ENCODE peak calls at places on chromosomes 5 and 9, in five cellular contexts. One of them, this sample, is unnamed.

GRCh38 chr9:93041108-93041802 is 17.2 kb upstream of the SUSD3 start:
- DNase-seq in spleen: no peak
- DNase-seq in RWPE1: peak
- DNase-seq in body of pancreas: no peak
- DNase-seq in LNCaP clone FGC: no peak
- DNase-seq in this sample: no peak

GRCh38 chr5:80453372-80453771 is 34.5 kb upstream of the FAM151B start:
- DNase-seq in RWPE1: no peak
- DNase-seq in LNCaP clone FGC: no peak
- DNase-seq in spleen: no peak
- DNase-seq in body of pancreas: no peak
- DNase-seq in this sample: no peak

GRCh38 chr9:134172198-134173126 is 8.1 kb upstream of the RNU6ATAC start:
- DNase-seq in LNCaP clone FGC: no peak
- DNase-seq in spleen: peak
- DNase-seq in body of pancreas: no peak
- DNase-seq in RWPE1: no peak
- DNase-seq in this sample: no peak

GRCh38 chr5:43039468-43040286 is 442 bp downstream of the ANXA2R start:
- DNase-seq in LNCaP clone FGC: no peak
- DNase-seq in RWPE1: no peak
- DNase-seq in spleen: peak
- DNase-seq in body of pancreas: peak
- DNase-seq in this sample: no peak

GRCh38 chr9:130437011-130437784 is 7.6 kb upstream of the ASS1 start:
- DNase-seq in body of pancreas: no peak
- DNase-seq in RWPE1: no peak
- DNase-seq in LNCaP clone FGC: no peak
- DNase-seq in spleen: no peak
- DNase-seq in this sample: no peak

GRCh38 chr5:16179511-16179935 is at the start of gene MARCHF11:
- DNase-seq in body of pancreas: peak
- DNase-seq in RWPE1: no peak
- DNase-seq in spleen: no peak
- DNase-seq in LNCaP clone FGC: no peak
- DNase-seq in this sample: no peak

GRCh38 chr9:112841261-112841660 is 49.4 kb downstream of the SLC46A2 start:
- DNase-seq in spleen: no peak
- DNase-seq in body of pancreas: no peak
- DNase-seq in LNCaP clone FGC: no peak
- DNase-seq in RWPE1: no peak
- DNase-seq in this sample: no peak

GRCh38 chr5:100615362-100615761 is 80.2 kb downstream of the FAM174A start:
- DNase-seq in RWPE1: no peak
- DNase-seq in spleen: no peak
- DNase-seq in LNCaP clone FGC: no peak
- DNase-seq in body of pancreas: no peak
- DNase-seq in this sample: no peak

GRCh38 chr5:77483662-77484061 is 8.5 kb downstream of the WDR41 start:
- DNase-seq in RWPE1: no peak
- DNase-seq in body of pancreas: no peak
- DNase-seq in spleen: no peak
- DNase-seq in LNCaP clone FGC: no peak
- DNase-seq in this sample: no peak

GRCh38 chr5:80036621-80037020 is 1.5 kb downstream of the THBS4 start:
- DNase-seq in spleen: no peak
- DNase-seq in body of pancreas: no peak
- DNase-seq in LNCaP clone FGC: no peak
- DNase-seq in RWPE1: no peak
- DNase-seq in this sample: no peak

GRCh38 chr9:118882674-118883073 is 486.6 kb downstream of the BRINP1 start:
- DNase-seq in body of pancreas: no peak
- DNase-seq in spleen: no peak
- DNase-seq in RWPE1: no peak
- DNase-seq in LNCaP clone FGC: no peak
- DNase-seq in this sample: no peak

GRCh38 chr9:80504525-80505235 is 932.9 kb downstream of the TLE4 start:
- DNase-seq in body of pancreas: no peak
- DNase-seq in spleen: no peak
- DNase-seq in RWPE1: no peak
- DNase-seq in LNCaP clone FGC: no peak
- DNase-seq in this sample: no peak

GRCh38 chr9:86413966-86414880 is 60.0 kb upstream of the TUT7 start:
- DNase-seq in RWPE1: peak
- DNase-seq in spleen: no peak
- DNase-seq in body of pancreas: no peak
- DNase-seq in LNCaP clone FGC: no peak
- DNase-seq in this sample: peak

GRCh38 chr5:9411142-9411541 is 134.7 kb downstream of the SEMA5A start:
- DNase-seq in body of pancreas: no peak
- DNase-seq in spleen: no peak
- DNase-seq in RWPE1: no peak
- DNase-seq in LNCaP clone FGC: no peak
- DNase-seq in this sample: no peak

GRCh38 chr5:160774006-160774405 is 78.0 kb downstream of the ATP10B start:
- DNase-seq in spleen: no peak
- DNase-seq in LNCaP clone FGC: no peak
- DNase-seq in RWPE1: no peak
- DNase-seq in body of pancreas: no peak
- DNase-seq in this sample: no peak

GRCh38 chr5:166962470-166962869 is 1329.0 kb upstream of the WWC1 start:
- DNase-seq in RWPE1: no peak
- DNase-seq in body of pancreas: no peak
- DNase-seq in spleen: no peak
- DNase-seq in LNCaP clone FGC: no peak
- DNase-seq in this sample: no peak

GRCh38 chr5:117424559-117424958 is 849.9 kb upstream of the SEMA6A start:
- DNase-seq in spleen: no peak
- DNase-seq in LNCaP clone FGC: no peak
- DNase-seq in body of pancreas: no peak
- DNase-seq in RWPE1: no peak
- DNase-seq in this sample: no peak

GRCh38 chr5:43636076-43636475 is 33.1 kb downstream of the NNT start:
- DNase-seq in spleen: no peak
- DNase-seq in RWPE1: no peak
- DNase-seq in body of pancreas: no peak
- DNase-seq in LNCaP clone FGC: no peak
- DNase-seq in this sample: no peak

GRCh38 chr5:56801256-56801655 is 14.1 kb upstream of the MAP3K1 start:
- DNase-seq in body of pancreas: no peak
- DNase-seq in LNCaP clone FGC: no peak
- DNase-seq in spleen: no peak
- DNase-seq in RWPE1: no peak
- DNase-seq in this sample: no peak

GRCh38 chr5:149392718-149393117 is 13.6 kb upstream of the IL17B start:
- DNase-seq in RWPE1: peak
- DNase-seq in LNCaP clone FGC: no peak
- DNase-seq in spleen: no peak
- DNase-seq in body of pancreas: no peak
- DNase-seq in this sample: no peak

GRCh38 chr5:96236831-96237230 is 196.2 kb downstream of the PCSK1 start:
- DNase-seq in LNCaP clone FGC: no peak
- DNase-seq in RWPE1: no peak
- DNase-seq in body of pancreas: no peak
- DNase-seq in spleen: no peak
- DNase-seq in this sample: no peak

GRCh38 chr9:98933185-98933584 is 10.5 kb upstream of the COL15A1 start:
- DNase-seq in body of pancreas: no peak
- DNase-seq in RWPE1: no peak
- DNase-seq in LNCaP clone FGC: no peak
- DNase-seq in spleen: no peak
- DNase-seq in this sample: no peak

GRCh38 chr5:159833088-159833487 is 83.2 kb upstream of the ADRA1B start:
- DNase-seq in body of pancreas: no peak
- DNase-seq in RWPE1: no peak
- DNase-seq in LNCaP clone FGC: no peak
- DNase-seq in spleen: no peak
- DNase-seq in this sample: no peak

GRCh38 chr5:35859101-35859661 is 2.5 kb downstream of the IL7R start:
- DNase-seq in LNCaP clone FGC: no peak
- DNase-seq in spleen: no peak
- DNase-seq in RWPE1: no peak
- DNase-seq in body of pancreas: no peak
- DNase-seq in this sample: no peak

GRCh38 chr9:87910821-87911220 is 6.9 kb upstream of the SPATA31C1 start:
- DNase-seq in body of pancreas: no peak
- DNase-seq in spleen: no peak
- DNase-seq in RWPE1: no peak
- DNase-seq in LNCaP clone FGC: no peak
- DNase-seq in this sample: no peak

GRCh38 chr5:164230341-164230740 is 724.9 kb downstream of the MAT2B start:
- DNase-seq in RWPE1: no peak
- DNase-seq in body of pancreas: no peak
- DNase-seq in spleen: no peak
- DNase-seq in LNCaP clone FGC: no peak
- DNase-seq in this sample: no peak

GRCh38 chr5:138458856-138459255 is 6.4 kb upstream of the EGR1 start:
- DNase-seq in spleen: no peak
- DNase-seq in body of pancreas: no peak
- DNase-seq in LNCaP clone FGC: no peak
- DNase-seq in RWPE1: no peak
- DNase-seq in this sample: no peak

GRCh38 chr9:134378901-134379338 is 52.7 kb downstream of the RXRA start:
- DNase-seq in body of pancreas: peak
- DNase-seq in spleen: no peak
- DNase-seq in LNCaP clone FGC: peak
- DNase-seq in RWPE1: peak
- DNase-seq in this sample: no peak

GRCh38 chr9:122360891-122361290 is 9.9 kb upstream of the PTGS1 start:
- DNase-seq in spleen: peak
- DNase-seq in body of pancreas: no peak
- DNase-seq in LNCaP clone FGC: no peak
- DNase-seq in RWPE1: no peak
- DNase-seq in this sample: no peak

GRCh38 chr5:173020154-173020581 is 36.0 kb upstream of the CREBRF start:
- DNase-seq in LNCaP clone FGC: no peak
- DNase-seq in body of pancreas: no peak
- DNase-seq in RWPE1: no peak
- DNase-seq in spleen: no peak
- DNase-seq in this sample: no peak

GRCh38 chr5:113212244-113212920 is 222.4 kb downstream of the TSSK1B start:
- DNase-seq in spleen: no peak
- DNase-seq in RWPE1: no peak
- DNase-seq in LNCaP clone FGC: no peak
- DNase-seq in body of pancreas: peak
- DNase-seq in this sample: no peak

GRCh38 chr9:91855196-91855595 is 94.8 kb downstream of the ROR2 start:
- DNase-seq in spleen: peak
- DNase-seq in RWPE1: no peak
- DNase-seq in LNCaP clone FGC: no peak
- DNase-seq in body of pancreas: no peak
- DNase-seq in this sample: no peak

GRCh38 chr5:157530226-157530972 is 45.2 kb downstream of the ADAM19 start:
- DNase-seq in body of pancreas: no peak
- DNase-seq in RWPE1: no peak
- DNase-seq in spleen: no peak
- DNase-seq in LNCaP clone FGC: no peak
- DNase-seq in this sample: no peak

GRCh38 chr9:76512826-76513225 is 53.8 kb downstream of the GCNT1 start:
- DNase-seq in LNCaP clone FGC: no peak
- DNase-seq in RWPE1: no peak
- DNase-seq in body of pancreas: no peak
- DNase-seq in spleen: no peak
- DNase-seq in this sample: no peak

GRCh38 chr5:120869831-120870230 is 405.7 kb downstream of the PRR16 start:
- DNase-seq in LNCaP clone FGC: no peak
- DNase-seq in body of pancreas: no peak
- DNase-seq in RWPE1: no peak
- DNase-seq in spleen: no peak
- DNase-seq in this sample: no peak
- TF ChIP-seq CTCF in LNCaP clone FGC: no peak
- TF ChIP-seq CTCF in body of pancreas: no peak
- TF ChIP-seq CTCF in RWPE1: no peak
- TF ChIP-seq CTCF in spleen: no peak
- TF ChIP-seq CTCF in this sample: no peak

GRCh38 chr5:180803181-180804128 is 849 bp upstream of the MGAT1 start:
- DNase-seq in body of pancreas: peak
- DNase-seq in spleen: peak
- DNase-seq in RWPE1: peak
- DNase-seq in LNCaP clone FGC: no peak
- DNase-seq in this sample: peak
- TF ChIP-seq CTCF in body of pancreas: no peak
- TF ChIP-seq CTCF in spleen: peak
- TF ChIP-seq CTCF in RWPE1: no peak
- TF ChIP-seq CTCF in LNCaP clone FGC: no peak
- TF ChIP-seq CTCF in this sample: peak

GRCh38 chr9:95070549-95071021 is 246.9 kb downstream of the FANCC start:
- DNase-seq in body of pancreas: no peak
- DNase-seq in LNCaP clone FGC: no peak
- DNase-seq in RWPE1: no peak
- DNase-seq in spleen: no peak
- DNase-seq in this sample: no peak
- TF ChIP-seq CTCF in body of pancreas: no peak
- TF ChIP-seq CTCF in LNCaP clone FGC: no peak
- TF ChIP-seq CTCF in RWPE1: no peak
- TF ChIP-seq CTCF in spleen: no peak
- TF ChIP-seq CTCF in this sample: no peak

DNA sequence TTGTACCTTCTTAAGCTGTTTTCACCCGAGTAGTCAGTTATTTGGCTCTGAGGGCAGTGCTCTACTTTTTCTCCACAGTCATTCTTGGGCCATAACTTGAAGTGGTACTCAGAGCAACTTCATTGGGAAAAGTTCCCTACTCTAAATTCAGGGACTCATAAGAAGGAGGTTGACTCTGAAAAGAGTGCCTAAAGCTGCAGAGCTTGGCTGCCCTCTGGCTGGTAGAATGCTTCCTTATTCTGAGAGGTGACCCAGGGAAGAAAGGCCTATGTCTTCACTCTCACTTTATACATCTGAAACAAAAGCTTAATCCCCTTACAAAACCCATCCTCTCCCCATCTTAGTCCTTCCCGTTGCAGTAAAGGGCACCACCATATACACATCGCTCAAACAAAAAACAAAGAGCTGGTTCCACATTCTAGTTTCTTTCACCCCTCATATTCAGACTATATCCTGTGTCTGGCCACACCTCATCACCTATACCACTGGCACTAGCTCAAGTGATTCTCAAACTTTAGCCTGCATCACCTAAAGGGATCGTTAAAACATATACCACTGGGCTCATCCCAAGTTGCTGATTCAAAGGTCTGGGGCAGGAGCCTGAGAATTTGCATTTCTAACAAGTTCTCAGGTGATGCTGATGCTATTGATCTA is 7.9 kb downstream of the IGIP start:
- DNase-seq in body of pancreas: no peak
- DNase-seq in RWPE1: no peak
- DNase-seq in spleen: no peak
- DNase-seq in LNCaP clone FGC: no peak
- DNase-seq in this sample: no peak
- TF ChIP-seq CTCF in body of pancreas: no peak
- TF ChIP-seq CTCF in RWPE1: no peak
- TF ChIP-seq CTCF in spleen: no peak
- TF ChIP-seq CTCF in LNCaP clone FGC: no peak
- TF ChIP-seq CTCF in this sample: no peak

DNA sequence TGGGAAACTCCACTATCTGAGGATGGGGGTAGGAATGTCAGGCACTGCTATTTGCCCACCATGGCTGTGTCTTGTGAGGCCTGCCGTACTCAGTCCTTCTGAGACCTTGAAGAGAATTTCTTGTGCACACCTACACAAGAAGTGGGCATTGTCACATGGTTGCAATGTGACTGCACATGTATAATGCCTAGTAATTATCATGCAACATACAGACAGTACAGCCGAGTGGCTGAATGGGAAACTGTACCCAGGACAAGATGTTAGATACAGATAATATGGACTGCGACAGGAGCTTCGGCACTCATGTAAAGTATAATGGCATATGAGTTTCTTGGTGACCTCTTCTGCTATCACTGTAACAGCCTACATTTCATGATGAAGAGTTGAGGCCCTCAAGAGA is 4.8 kb upstream of the PRKACG start:
- DNase-seq in LNCaP clone FGC: no peak
- DNase-seq in body of pancreas: no peak
- DNase-seq in spleen: no peak
- DNase-seq in RWPE1: no peak
- DNase-seq in this sample: no peak
- TF ChIP-seq CTCF in LNCaP clone FGC: no peak
- TF ChIP-seq CTCF in body of pancreas: no peak
- TF ChIP-seq CTCF in spleen: no peak
- TF ChIP-seq CTCF in RWPE1: no peak
- TF ChIP-seq CTCF in this sample: peak